ENCODE peak calls at places on chromosomes 16 and 17, in five cellular contexts. C is T-helper 2 cell; L is stimulated activated CD4-positive, alpha-beta T cell treated with anti-CD3 and anti-CD28 coated beads, Interleukin-1b, Interleukin-23, amount 100 ng/mL, for 1 hour; W is NB4; F is NCI-H187. K is an unnamed sample.

GRCh38 chr16:79918916-79919315 is 318.4 kb upstream of the MAF start:
- DNase-seq in C (no peak), L (no peak), W (no peak), F (no peak), K (no peak)

GRCh38 chr17:1124896-1125774 is 54.6 kb downstream of the ABR start:
- DNase-seq in C (no peak), L (no peak), W (no peak), F (no peak), K (no peak)

GRCh38 chr17:8151641-8152111 is 528 bp downstream of the PER1 start:
- DNase-seq in C (no peak), L (no peak), W (peak; percentile 62), F (no peak), K (no peak)

GRCh38 chr17:56230660-56231059 is 77.4 kb downstream of the ANKFN1 start:
- DNase-seq in C (no peak), L (no peak), W (peak; percentile 76), F (no peak), K (no peak)

GRCh38 chr17:149897-150575 is 12.7 kb downstream of the SCGB1C2 start:
- DNase-seq in C (no peak), L (no peak), W (no peak), F (no peak), K (no peak)

GRCh38 chr16:1990336-1991134 is 765 bp downstream of the SYNGR3 start:
- DNase-seq in C (no peak), L (no peak), W (no peak), F (no peak), K (no peak)

GRCh38 chr17:2419526-2419925 is 18.7 kb upstream of the MNT start:
- DNase-seq in C (no peak), L (no peak), W (no peak), F (no peak), K (no peak)

GRCh38 chr16:70715113-70715711 is 29.4 kb upstream of the MTSS2 start:
- DNase-seq in C (no peak), L (no peak), W (peak; percentile 71), F (no peak), K (no peak)

GRCh38 chr17:42111901-42112551 is 488 bp downstream of the DHX58 start:
- DNase-seq in C (peak; percentile 8), L (no peak), W (no peak), F (no peak), K (no peak)

GRCh38 chr17:30928584-30928983 is 6.8 kb downstream of the ADAP2 start:
- DNase-seq in C (no peak), L (no peak), W (no peak), F (no peak), K (no peak)

GRCh38 chr17:69501591-69502468 is 87.3 kb downstream of the MAP2K6 start:
- DNase-seq in C (no peak), L (no peak), W (peak; percentile 8), F (no peak), K (no peak)

GRCh38 chr17:79810138-79811027 is 13.5 kb upstream of the CBX8 start:
- DNase-seq in C (peak; percentile 72), L (peak; percentile 38), W (peak; percentile 84), F (peak; percentile 67), K (peak; percentile 80)

K was measured in activated CD4-positive, alpha-beta T cell treated with anti-CD3 and anti-CD28 coated beads, Interleukin-2, amount 50 U/mL, for 4 hours.